ENCODE peak calls at places on chromosomes 7 and 10, in eight cellular contexts. X is spleen, C is heart left ventricle, D is suprapubic skin, A is testis, V is transverse colon, S is GM12878, Q is gastrocnemius medialis. O is an unnamed sample.

GRCh38 chr7:16787141-16787540 is 17.7 kb downstream of the AGR2 start:
- DNase-seq in X (no peak), V (no peak), D (no peak), A (no peak), S (no peak), Q (no peak), C (no peak), O (no peak)

GRCh38 chr7:25985196-25985595 is 166.8 kb upstream of the NFE2L3 start:
- DNase-seq in C (no peak), Q (no peak), D (no peak), S (no peak), A (no peak), V (no peak), X (no peak), O (no peak)

GRCh38 chr7:520503-521161 is 986 bp upstream of the PDGFA start:
- DNase-seq in S (no peak), D (no peak), X (no peak), Q (no peak), C (no peak), V (no peak), A (peak; percentile 58), O (no peak)

GRCh38 chr10:66329116-66329515 is 596.7 kb upstream of the LRRTM3 start:
- DNase-seq in V (no peak), D (no peak), A (no peak), S (no peak), C (no peak), Q (no peak), X (no peak), O (no peak)

GRCh38 chr7:103637726-103638125 is 191.7 kb upstream of the SLC26A5 start:
- DNase-seq in S (no peak), Q (no peak), V (no peak), D (no peak), A (no peak), C (no peak), X (no peak), O (no peak)

GRCh38 chr7:17448479-17449423 is 150.3 kb downstream of the AHR start:
- DNase-seq in Q (no peak), D (no peak), A (no peak), C (no peak), V (no peak), X (no peak), S (no peak), O (no peak)

GRCh38 chr10:99648717-99649116 is 10.6 kb upstream of the ENTPD7 start:
- DNase-seq in V (no peak), X (no peak), Q (no peak), A (no peak), S (no peak), D (no peak), C (no peak), O (no peak)

GRCh38 chr10:5629789-5630436 is 36.5 kb downstream of the ASB13 start:
- DNase-seq in V (peak; percentile 89), D (no peak), A (peak; percentile 91), S (peak; percentile 25), X (peak; percentile 88), Q (peak; percentile 36), C (peak; percentile 73), O (no peak)

GRCh38 chr7:45573636-45574470 is at the start of gene ADCY1:
- DNase-seq in X (peak; percentile 61), V (no peak), A (no peak), D (no peak), Q (no peak), C (no peak), S (no peak), O (no peak)

GRCh38 chr7:43626695-43627094 is 43.8 kb downstream of the STK17A start:
- DNase-seq in C (no peak), Q (no peak), D (no peak), V (no peak), S (no peak), A (no peak), X (no peak), O (no peak)
- H3K36me3 ChIP-seq in C (peaks cover 88% of the 10 kb centered on the region), Q (peaks cover 41% of the 10 kb centered on the region), D (peaks cover 10% of the 10 kb centered on the region), V (peaks cover 13% of the 10 kb centered on the region), S (peaks cover 5% of the 10 kb centered on the region), A (no peaks in the 10 kb centered on the region), X (peaks cover 10% of the 10 kb centered on the region), O (peaks cover 54% of the 10 kb centered on the region)

GRCh38 chr7:149238051-149238450 is 1.4 kb upstream of the ZNF212 start:
- DNase-seq in A (no peak), C (no peak), S (no peak), V (no peak), X (no peak), Q (no peak), D (no peak), O (no peak)

GRCh38 chr7:149241695-149242094 is 2.2 kb downstream of the ZNF212 start:
- DNase-seq in V (no peak), Q (no peak), A (no peak), C (no peak), X (no peak), D (no peak), S (no peak), O (no peak)

GRCh38 chr7:149240637-149241036 is 1.2 kb downstream of the ZNF212 start:
- DNase-seq in S (no peak), A (no peak), C (no peak), D (no peak), V (no peak), Q (no peak), X (no peak), O (no peak)

GRCh38 chr7:149237502-149237901 is 1.9 kb upstream of the ZNF212 start:
- DNase-seq in A (no peak), S (no peak), V (no peak), X (no peak), D (no peak), C (no peak), Q (no peak), O (no peak)

GRCh38 chr7:149239345-149240143 is at the start of gene ZNF212:
- DNase-seq in A (peak; percentile 96), V (peak; percentile 92), C (peak; percentile 94), Q (peak; percentile 85), D (peak; percentile 91), X (peak; percentile 98), S (peak; percentile 56), O (peak; percentile 95)
- TF ChIP-seq POLR2A in A (no peak), V (peak; percentile 10), C (no peak), Q (no peak), D (peak; percentile 23), X (no peak), S (peak; percentile 84), O (no peak)

GRCh38 chr7:157785486-157786186 is 448.8 kb downstream of the DNAJB6 start:
- DNase-seq in A (no peak), D (no peak), V (no peak), S (no peak), Q (no peak), C (no peak), X (peak; percentile 62), O (no peak)

GRCh38 chr7:157786375-157787274 is 449.8 kb downstream of the DNAJB6 start:
- DNase-seq in C (no peak), Q (no peak), X (peak; percentile 46), D (no peak), V (no peak), S (no peak), A (no peak), O (no peak)

GRCh38 chr7:157788573-157788972 is 451.8 kb downstream of the DNAJB6 start:
- DNase-seq in D (no peak), Q (no peak), C (no peak), X (no peak), A (no peak), V (no peak), S (no peak), O (no peak)

GRCh38 chr7:157789094-157789493 is 452.3 kb downstream of the DNAJB6 start:
- DNase-seq in D (no peak), C (no peak), Q (no peak), X (peak; percentile 71), S (no peak), A (no peak), V (no peak), O (no peak)

GRCh38 chr7:157787275-157787701 is 450.5 kb downstream of the DNAJB6 start:
- DNase-seq in V (no peak), S (no peak), A (no peak), C (no peak), X (peak; percentile 77), Q (no peak), D (no peak), O (no peak)
- H3K36me3 ChIP-seq in V (no peaks in the 10 kb centered on the region), S (no peaks in the 10 kb centered on the region), A (no peaks in the 10 kb centered on the region), C (no peaks in the 10 kb centered on the region), X (no peaks in the 10 kb centered on the region), Q (no peaks in the 10 kb centered on the region), D (no peaks in the 10 kb centered on the region), O (no peaks in the 10 kb centered on the region)

GRCh38 chr7:89849052-89849451 is 305.2 kb upstream of the STEAP1 start:
- DNase-seq in C (no peak), A (no peak), S (no peak), X (no peak), Q (no peak), V (no peak), D (no peak), O (no peak)
- TF ChIP-seq POLR2A in C (no peak), A (no peak), S (no peak), X (no peak), Q (no peak), V (no peak), D (no peak), O (no peak)

GRCh38 chr7:155825346-155825745 is 13.1 kb upstream of the SHH start:
- DNase-seq in V (no peak), S (no peak), Q (no peak), C (no peak), A (no peak), D (no peak), X (no peak), O (no peak)

GRCh38 chr7:155821851-155822250 is 9.6 kb upstream of the SHH start:
- DNase-seq in S (no peak), V (no peak), X (peak; percentile 43), Q (no peak), A (no peak), D (no peak), C (peak; percentile 2), O (no peak)

GRCh38 chr7:155820246-155820645 is 8.0 kb upstream of the SHH start:
- DNase-seq in V (no peak), D (peak; percentile 35), A (no peak), C (peak; percentile 8), X (peak; percentile 66), S (no peak), Q (no peak), O (no peak)

GRCh38 chr7:155820788-155821187 is 8.5 kb upstream of the SHH start:
- DNase-seq in X (peak; percentile 48), V (no peak), A (no peak), S (no peak), C (peak; percentile 6), D (no peak), Q (no peak), O (no peak)

GRCh38 chr7:155824195-155824915 is 12.1 kb upstream of the SHH start:
- DNase-seq in Q (no peak), D (no peak), S (no peak), V (peak; percentile 87), A (no peak), C (peak; percentile 10), X (peak; percentile 51), O (no peak)
- H3K36me3 ChIP-seq in Q (no peaks in the 10 kb centered on the region), D (no peaks in the 10 kb centered on the region), S (no peaks in the 10 kb centered on the region), V (no peaks in the 10 kb centered on the region), A (no peaks in the 10 kb centered on the region), C (no peaks in the 10 kb centered on the region), X (no peaks in the 10 kb centered on the region), O (no peaks in the 10 kb centered on the region)

GRCh38 chr10:63628526-63629362 is 107.5 kb downstream of the REEP3 start:
- DNase-seq in C (peak; percentile 86), Q (peak; percentile 34), V (peak; percentile 68), A (peak; percentile 71), X (no peak), S (peak; percentile 72), D (peak; percentile 73), O (no peak)
- TF ChIP-seq POLR2A in C (no peak), Q (no peak), V (no peak), A (no peak), X (no peak), S (peak; percentile 52), D (no peak), O (no peak)

O was measured in esophagus muscularis mucosa.